ENCODE peak calls at places on chromosomes 11 and 22, in nine cellular contexts. One of them, this sample, is unnamed.

GRCh38 chr11:43557553-43558031 is 122.9 kb upstream of the HSD17B12 start:
- DNase-seq in neuronal stem cell: peak
- DNase-seq in fibroblast of lung: peak
- DNase-seq in mesendoderm: peak
- DNase-seq in A549: no peak
- DNase-seq in mammary epithelial cell: no peak
- DNase-seq in GM23248: peak
- DNase-seq in GM23338: peak
- DNase-seq in GM12878: no peak
- DNase-seq in this sample: no peak

GRCh38 chr11:121933694-121934093 is 182.3 kb downstream of the BLID start:
- DNase-seq in neuronal stem cell: no peak
- DNase-seq in fibroblast of lung: peak
- DNase-seq in mesendoderm: no peak
- DNase-seq in A549: no peak
- DNase-seq in mammary epithelial cell: peak
- DNase-seq in GM23248: peak
- DNase-seq in GM23338: no peak
- DNase-seq in GM12878: no peak
- DNase-seq in this sample: no peak

GRCh38 chr11:95299078-95299611 is 68.1 kb upstream of the SESN3 start:
- DNase-seq in neuronal stem cell: no peak
- DNase-seq in fibroblast of lung: peak
- DNase-seq in mesendoderm: no peak
- DNase-seq in A549: no peak
- DNase-seq in mammary epithelial cell: no peak
- DNase-seq in GM23248: peak
- DNase-seq in GM23338: no peak
- DNase-seq in GM12878: no peak
- DNase-seq in this sample: no peak

GRCh38 chr11:57641426-57641825 is 8.3 kb downstream of the YPEL4 start:
- DNase-seq in neuronal stem cell: no peak
- DNase-seq in fibroblast of lung: peak
- DNase-seq in mesendoderm: peak
- DNase-seq in A549: peak
- DNase-seq in mammary epithelial cell: no peak
- DNase-seq in GM23248: peak
- DNase-seq in GM23338: peak
- DNase-seq in GM12878: no peak
- DNase-seq in this sample: peak

GRCh38 chr22:28341001-28341400 is 338.6 kb downstream of the TTC28 start:
- DNase-seq in neuronal stem cell: no peak
- DNase-seq in fibroblast of lung: peak
- DNase-seq in mesendoderm: no peak
- DNase-seq in A549: no peak
- DNase-seq in mammary epithelial cell: peak
- DNase-seq in GM23248: peak
- DNase-seq in GM23338: no peak
- DNase-seq in GM12878: no peak
- DNase-seq in this sample: no peak

GRCh38 chr11:82831364-82831763 is 68.9 kb downstream of the PRCP start:
- DNase-seq in neuronal stem cell: no peak
- DNase-seq in fibroblast of lung: no peak
- DNase-seq in mesendoderm: no peak
- DNase-seq in A549: no peak
- DNase-seq in mammary epithelial cell: no peak
- DNase-seq in GM23248: no peak
- DNase-seq in GM23338: no peak
- DNase-seq in GM12878: no peak
- DNase-seq in this sample: no peak

GRCh38 chr11:60753309-60753708 is 3.4 kb upstream of the MS4A15 start:
- DNase-seq in neuronal stem cell: no peak
- DNase-seq in fibroblast of lung: no peak
- DNase-seq in mesendoderm: peak
- DNase-seq in A549: peak
- DNase-seq in mammary epithelial cell: no peak
- DNase-seq in GM23248: no peak
- DNase-seq in GM23338: no peak
- DNase-seq in GM12878: no peak
- DNase-seq in this sample: no peak

GRCh38 chr11:94822080-94822479 is 53.9 kb downstream of the AMOTL1 start:
- DNase-seq in neuronal stem cell: no peak
- DNase-seq in fibroblast of lung: no peak
- DNase-seq in mesendoderm: no peak
- DNase-seq in A549: no peak
- DNase-seq in mammary epithelial cell: no peak
- DNase-seq in GM23248: no peak
- DNase-seq in GM23338: no peak
- DNase-seq in GM12878: no peak
- DNase-seq in this sample: no peak

GRCh38 chr22:17381237-17381913 is 12.1 kb downstream of the CECR2 start:
- DNase-seq in neuronal stem cell: no peak
- DNase-seq in fibroblast of lung: no peak
- DNase-seq in mesendoderm: peak
- DNase-seq in A549: no peak
- DNase-seq in mammary epithelial cell: no peak
- DNase-seq in GM23248: no peak
- DNase-seq in GM23338: peak
- DNase-seq in GM12878: no peak
- DNase-seq in this sample: no peak

GRCh38 chr22:49340406-49340805 is 487.3 kb downstream of the BRD1 start:
- DNase-seq in neuronal stem cell: no peak
- DNase-seq in fibroblast of lung: no peak
- DNase-seq in mesendoderm: no peak
- DNase-seq in A549: no peak
- DNase-seq in mammary epithelial cell: no peak
- DNase-seq in GM23248: no peak
- DNase-seq in GM23338: no peak
- DNase-seq in GM12878: no peak
- DNase-seq in this sample: no peak

GRCh38 chr11:115208808-115209259 is 295.4 kb downstream of the CADM1 start:
- DNase-seq in neuronal stem cell: no peak
- DNase-seq in fibroblast of lung: no peak
- DNase-seq in mesendoderm: no peak
- DNase-seq in A549: no peak
- DNase-seq in mammary epithelial cell: no peak
- DNase-seq in GM23248: no peak
- DNase-seq in GM23338: no peak
- DNase-seq in GM12878: no peak
- DNase-seq in this sample: no peak

GRCh38 chr11:69640995-69641581 is at the start of gene CCND1:
- DNase-seq in neuronal stem cell: peak
- DNase-seq in fibroblast of lung: peak
- DNase-seq in mesendoderm: peak
- DNase-seq in A549: peak
- DNase-seq in mammary epithelial cell: peak
- DNase-seq in GM23248: peak
- DNase-seq in GM23338: peak
- DNase-seq in GM12878: no peak
- DNase-seq in this sample: peak

GRCh38 chr11:125935056-125935455 is 10.8 kb upstream of the VSIG10L2 start:
- DNase-seq in neuronal stem cell: no peak
- DNase-seq in fibroblast of lung: peak
- DNase-seq in mesendoderm: no peak
- DNase-seq in A549: no peak
- DNase-seq in mammary epithelial cell: no peak
- DNase-seq in GM23248: no peak
- DNase-seq in GM23338: no peak
- DNase-seq in GM12878: no peak
- DNase-seq in this sample: no peak

GRCh38 chr11:848380-848931 is 5.8 kb downstream of the TSPAN4 start:
- DNase-seq in neuronal stem cell: no peak
- DNase-seq in fibroblast of lung: no peak
- DNase-seq in mesendoderm: no peak
- DNase-seq in A549: no peak
- DNase-seq in mammary epithelial cell: no peak
- DNase-seq in GM23248: peak
- DNase-seq in GM23338: peak
- DNase-seq in GM12878: no peak
- DNase-seq in this sample: peak

GRCh38 chr22:38262051-38262795 is 10.6 kb downstream of the TMEM184B start:
- DNase-seq in neuronal stem cell: no peak
- DNase-seq in fibroblast of lung: no peak
- DNase-seq in mesendoderm: peak
- DNase-seq in A549: no peak
- DNase-seq in mammary epithelial cell: peak
- DNase-seq in GM23248: peak
- DNase-seq in GM23338: peak
- DNase-seq in GM12878: no peak
- DNase-seq in this sample: peak

GRCh38 chr11:94602430-94603372 is 35.5 kb downstream of the PIWIL4 start:
- DNase-seq in neuronal stem cell: peak
- DNase-seq in fibroblast of lung: peak
- DNase-seq in mesendoderm: peak
- DNase-seq in A549: peak
- DNase-seq in mammary epithelial cell: peak
- DNase-seq in GM23248: peak
- DNase-seq in GM23338: peak
- DNase-seq in GM12878: peak
- DNase-seq in this sample: peak

GRCh38 chr11:377174-377865 is 8.0 kb downstream of the B4GALNT4 start:
- DNase-seq in neuronal stem cell: no peak
- DNase-seq in fibroblast of lung: no peak
- DNase-seq in mesendoderm: no peak
- DNase-seq in A549: no peak
- DNase-seq in mammary epithelial cell: no peak
- DNase-seq in GM23248: no peak
- DNase-seq in GM23338: no peak
- DNase-seq in GM12878: no peak
- DNase-seq in this sample: no peak

DNA sequence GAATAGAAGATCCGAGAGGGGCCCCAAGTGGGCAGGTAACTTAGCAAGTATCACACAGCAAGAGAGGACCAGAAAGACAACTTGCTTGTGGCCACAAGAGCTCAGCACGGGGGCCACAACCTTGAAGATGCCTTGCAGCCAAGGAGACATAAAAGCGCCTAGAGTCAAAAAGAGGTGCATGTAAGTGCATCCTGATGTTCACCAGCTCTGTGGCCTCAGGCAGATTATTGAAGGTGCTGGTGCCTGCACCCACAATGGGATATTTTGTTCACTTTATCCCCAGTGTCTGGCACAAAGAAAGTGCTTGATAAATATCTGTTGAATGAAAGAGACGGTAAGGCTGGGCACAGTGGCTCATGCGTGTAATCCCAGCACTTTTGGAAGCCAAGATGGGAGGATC is 106.0 kb upstream of the ASPHD2 start:
- DNase-seq in neuronal stem cell: no peak
- DNase-seq in fibroblast of lung: no peak
- DNase-seq in mesendoderm: peak
- DNase-seq in A549: no peak
- DNase-seq in mammary epithelial cell: peak
- DNase-seq in GM23248: peak
- DNase-seq in GM23338: no peak
- DNase-seq in GM12878: no peak
- DNase-seq in this sample: no peak
- H3K4me2 ChIP-seq in neuronal stem cell: no peak
- H3K4me2 ChIP-seq in fibroblast of lung: no peak
- H3K4me2 ChIP-seq in mesendoderm: no peak
- H3K4me2 ChIP-seq in A549: no peak
- H3K4me2 ChIP-seq in mammary epithelial cell: peak
- H3K4me2 ChIP-seq in GM23248: peak
- H3K4me2 ChIP-seq in GM23338: no peak
- H3K4me2 ChIP-seq in GM12878: no peak
- H3K4me2 ChIP-seq in this sample: no peak

GRCh38 chr11:2862950-2863618 is 22.5 kb downstream of the CDKN1C start:
- DNase-seq in neuronal stem cell: no peak
- DNase-seq in fibroblast of lung: no peak
- DNase-seq in mesendoderm: peak
- DNase-seq in A549: no peak
- DNase-seq in mammary epithelial cell: no peak
- DNase-seq in GM23248: peak
- DNase-seq in GM23338: peak
- DNase-seq in GM12878: no peak
- DNase-seq in this sample: no peak
- H3K4me2 ChIP-seq in neuronal stem cell: peak
- H3K4me2 ChIP-seq in fibroblast of lung: no peak
- H3K4me2 ChIP-seq in mesendoderm: peak
- H3K4me2 ChIP-seq in A549: no peak
- H3K4me2 ChIP-seq in mammary epithelial cell: no peak
- H3K4me2 ChIP-seq in GM23248: no peak
- H3K4me2 ChIP-seq in GM23338: peak
- H3K4me2 ChIP-seq in GM12878: no peak
- H3K4me2 ChIP-seq in this sample: no peak

DNA sequence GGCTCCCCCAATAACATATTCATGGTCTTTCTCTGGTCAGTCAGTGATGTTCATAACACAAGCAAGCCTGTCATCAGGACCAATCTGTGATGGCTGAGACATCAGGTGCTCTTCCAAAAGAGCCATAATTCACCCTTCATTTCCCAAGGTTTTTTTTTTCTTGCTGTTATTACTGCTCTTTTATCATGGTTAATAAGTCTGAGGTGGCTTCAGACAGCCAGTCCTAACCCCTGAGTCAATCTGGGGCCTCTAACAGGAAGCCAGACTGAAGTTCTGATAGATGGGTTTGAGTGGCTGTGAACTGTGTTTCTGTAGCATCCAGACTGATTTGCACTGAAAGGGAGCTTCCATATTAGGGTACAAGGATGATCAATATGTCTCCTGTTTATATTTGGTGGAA is 8.8 kb downstream of the EHF start:
- DNase-seq in neuronal stem cell: no peak
- DNase-seq in fibroblast of lung: no peak
- DNase-seq in mesendoderm: no peak
- DNase-seq in A549: no peak
- DNase-seq in mammary epithelial cell: no peak
- DNase-seq in GM23248: no peak
- DNase-seq in GM23338: no peak
- DNase-seq in GM12878: no peak
- DNase-seq in this sample: no peak
- H3K4me2 ChIP-seq in neuronal stem cell: no peak
- H3K4me2 ChIP-seq in fibroblast of lung: no peak
- H3K4me2 ChIP-seq in mesendoderm: no peak
- H3K4me2 ChIP-seq in A549: no peak
- H3K4me2 ChIP-seq in mammary epithelial cell: no peak
- H3K4me2 ChIP-seq in GM23248: no peak
- H3K4me2 ChIP-seq in GM23338: no peak
- H3K4me2 ChIP-seq in GM12878: no peak
- H3K4me2 ChIP-seq in this sample: no peak

GRCh38 chr22:20951151-20951931 is 15.7 kb upstream of the AIFM3 start:
- DNase-seq in neuronal stem cell: no peak
- DNase-seq in fibroblast of lung: no peak
- DNase-seq in mesendoderm: no peak
- DNase-seq in A549: no peak
- DNase-seq in mammary epithelial cell: no peak
- DNase-seq in GM23248: no peak
- DNase-seq in GM23338: no peak
- DNase-seq in GM12878: no peak
- DNase-seq in this sample: no peak
- H3K4me2 ChIP-seq in neuronal stem cell: no peak
- H3K4me2 ChIP-seq in fibroblast of lung: no peak
- H3K4me2 ChIP-seq in mesendoderm: no peak
- H3K4me2 ChIP-seq in A549: peak
- H3K4me2 ChIP-seq in mammary epithelial cell: no peak
- H3K4me2 ChIP-seq in GM23248: no peak
- H3K4me2 ChIP-seq in GM23338: no peak
- H3K4me2 ChIP-seq in GM12878: no peak
- H3K4me2 ChIP-seq in this sample: no peak